ENCODE peak calls at places on chromosomes 4 and X, in ten cellular contexts. One of them, this sample, is unnamed.
A peak's percentile ranks its signal among the peaks of the same experiment; 100 is the strongest.

GRCh38 chrX:129759576-129760061 is 20.1 kb upstream of the SASH3 start:
- DNase-seq in A549: no peak
- DNase-seq in lower lobe of right lung: peak; percentile 60
- DNase-seq in K562: peak; percentile 38
- DNase-seq in brain microvascular endothelial cell: peak; percentile 57
- DNase-seq in astrocyte of the spinal cord: peak; percentile 89
- DNase-seq in OCI-LY7: no peak
- DNase-seq in AG09309: peak; percentile 62
- DNase-seq in IMR-90: peak; percentile 83
- DNase-seq in fibroblast of the aortic adventitia: peak; percentile 84
- DNase-seq in this sample: peak; percentile 32

GRCh38 chr4:152591361-152591760 is 55.5 kb upstream of the FBXW7 start:
- DNase-seq in A549: no peak
- DNase-seq in lower lobe of right lung: peak; percentile 60
- DNase-seq in K562: no peak
- DNase-seq in brain microvascular endothelial cell: peak; percentile 16
- DNase-seq in astrocyte of the spinal cord: peak; percentile 33
- DNase-seq in OCI-LY7: no peak
- DNase-seq in AG09309: no peak
- DNase-seq in IMR-90: peak; percentile 11
- DNase-seq in fibroblast of the aortic adventitia: peak; percentile 18
- DNase-seq in this sample: no peak

GRCh38 chrX:153582896-153583295 is 16.0 kb downstream of the CCNQ start:
- DNase-seq in A549: no peak
- DNase-seq in lower lobe of right lung: peak; percentile 50
- DNase-seq in K562: peak; percentile 57
- DNase-seq in brain microvascular endothelial cell: no peak
- DNase-seq in astrocyte of the spinal cord: peak; percentile 16
- DNase-seq in OCI-LY7: peak; percentile 80
- DNase-seq in AG09309: no peak
- DNase-seq in IMR-90: peak; percentile 37
- DNase-seq in fibroblast of the aortic adventitia: no peak
- DNase-seq in this sample: peak; percentile 9

GRCh38 chr4:121462660-121463261 is 81.9 kb upstream of the QRFPR start:
- DNase-seq in A549: peak; percentile 8
- DNase-seq in lower lobe of right lung: no peak
- DNase-seq in K562: peak; percentile 18
- DNase-seq in brain microvascular endothelial cell: peak; percentile 60
- DNase-seq in astrocyte of the spinal cord: peak; percentile 72
- DNase-seq in OCI-LY7: peak; percentile 71
- DNase-seq in AG09309: peak; percentile 37
- DNase-seq in IMR-90: peak; percentile 61
- DNase-seq in fibroblast of the aortic adventitia: peak; percentile 86
- DNase-seq in this sample: peak; percentile 25

GRCh38 chr4:83535520-83535944 is 376 bp upstream of the GPAT3 start:
- DNase-seq in A549: peak; percentile 42
- DNase-seq in lower lobe of right lung: peak; percentile 60
- DNase-seq in K562: no peak
- DNase-seq in brain microvascular endothelial cell: peak; percentile 50
- DNase-seq in astrocyte of the spinal cord: peak; percentile 77
- DNase-seq in OCI-LY7: no peak
- DNase-seq in AG09309: no peak
- DNase-seq in IMR-90: peak; percentile 76
- DNase-seq in fibroblast of the aortic adventitia: peak; percentile 72
- DNase-seq in this sample: no peak

GRCh38 chr4:39348371-39349265 is 17.5 kb downstream of the RFC1 start:
- DNase-seq in A549: no peak
- DNase-seq in lower lobe of right lung: no peak
- DNase-seq in K562: peak; percentile 16
- DNase-seq in brain microvascular endothelial cell: peak; percentile 51
- DNase-seq in astrocyte of the spinal cord: peak; percentile 16
- DNase-seq in OCI-LY7: no peak
- DNase-seq in AG09309: no peak
- DNase-seq in IMR-90: peak; percentile 56
- DNase-seq in fibroblast of the aortic adventitia: peak; percentile 37
- DNase-seq in this sample: no peak

GRCh38 chr4:524196-524595 is 25.2 kb downstream of the PIGG start:
- DNase-seq in A549: no peak
- DNase-seq in lower lobe of right lung: no peak
- DNase-seq in K562: no peak
- DNase-seq in brain microvascular endothelial cell: no peak
- DNase-seq in astrocyte of the spinal cord: no peak
- DNase-seq in OCI-LY7: no peak
- DNase-seq in AG09309: no peak
- DNase-seq in IMR-90: no peak
- DNase-seq in fibroblast of the aortic adventitia: no peak
- DNase-seq in this sample: no peak

GRCh38 chr4:84966382-84967291 is at the start of gene WDFY3:
- DNase-seq in A549: peak; percentile 82
- DNase-seq in lower lobe of right lung: peak; percentile 85
- DNase-seq in K562: peak; percentile 76
- DNase-seq in brain microvascular endothelial cell: peak; percentile 89
- DNase-seq in astrocyte of the spinal cord: peak; percentile 89
- DNase-seq in OCI-LY7: no peak
- DNase-seq in AG09309: peak; percentile 69
- DNase-seq in IMR-90: peak; percentile 89
- DNase-seq in fibroblast of the aortic adventitia: peak; percentile 89
- DNase-seq in this sample: peak; percentile 70

GRCh38 chr4:15963001-15963451 is at the start of gene FGFBP2:
- DNase-seq in A549: peak; percentile 28
- DNase-seq in lower lobe of right lung: peak; percentile 59
- DNase-seq in K562: peak; percentile 11
- DNase-seq in brain microvascular endothelial cell: peak; percentile 63
- DNase-seq in astrocyte of the spinal cord: peak; percentile 43
- DNase-seq in OCI-LY7: peak; percentile 44
- DNase-seq in AG09309: peak; percentile 4
- DNase-seq in IMR-90: peak; percentile 44
- DNase-seq in fibroblast of the aortic adventitia: peak; percentile 36
- DNase-seq in this sample: no peak

GRCh38 chr4:96483308-96484030 is 643.6 kb downstream of the PDHA2 start:
- DNase-seq in A549: no peak
- DNase-seq in lower lobe of right lung: no peak
- DNase-seq in K562: no peak
- DNase-seq in brain microvascular endothelial cell: no peak
- DNase-seq in astrocyte of the spinal cord: no peak
- DNase-seq in OCI-LY7: no peak
- DNase-seq in AG09309: no peak
- DNase-seq in IMR-90: no peak
- DNase-seq in fibroblast of the aortic adventitia: no peak
- DNase-seq in this sample: no peak
- H3K4me3 ChIP-seq in A549: no peak overlapping the region
- H3K4me3 ChIP-seq in lower lobe of right lung: no peak overlapping the region
- H3K4me3 ChIP-seq in K562: no peak overlapping the region
- H3K4me3 ChIP-seq in brain microvascular endothelial cell: no peak overlapping the region
- H3K4me3 ChIP-seq in astrocyte of the spinal cord: no peak overlapping the region
- H3K4me3 ChIP-seq in OCI-LY7: no peak overlapping the region
- H3K4me3 ChIP-seq in AG09309: no peak overlapping the region
- H3K4me3 ChIP-seq in IMR-90: no peak overlapping the region
- H3K4me3 ChIP-seq in fibroblast of the aortic adventitia: no peak overlapping the region
- H3K4me3 ChIP-seq in this sample: no peak overlapping the region

GRCh38 chr4:35463251-35463952 is 780.9 kb downstream of the ARAP2 start:
- DNase-seq in A549: no peak
- DNase-seq in lower lobe of right lung: peak; percentile 22
- DNase-seq in K562: no peak
- DNase-seq in brain microvascular endothelial cell: no peak
- DNase-seq in astrocyte of the spinal cord: no peak
- DNase-seq in OCI-LY7: no peak
- DNase-seq in AG09309: no peak
- DNase-seq in IMR-90: no peak
- DNase-seq in fibroblast of the aortic adventitia: no peak
- DNase-seq in this sample: no peak

GRCh38 chr4:35465096-35465495 is 779.2 kb downstream of the ARAP2 start:
- DNase-seq in A549: no peak
- DNase-seq in lower lobe of right lung: no peak
- DNase-seq in K562: no peak
- DNase-seq in brain microvascular endothelial cell: no peak
- DNase-seq in astrocyte of the spinal cord: no peak
- DNase-seq in OCI-LY7: no peak
- DNase-seq in AG09309: no peak
- DNase-seq in IMR-90: no peak
- DNase-seq in fibroblast of the aortic adventitia: no peak
- DNase-seq in this sample: no peak

GRCh38 chr4:35459045-35459444 is 785.3 kb downstream of the ARAP2 start:
- DNase-seq in A549: no peak
- DNase-seq in lower lobe of right lung: no peak
- DNase-seq in K562: no peak
- DNase-seq in brain microvascular endothelial cell: no peak
- DNase-seq in astrocyte of the spinal cord: no peak
- DNase-seq in OCI-LY7: no peak
- DNase-seq in AG09309: no peak
- DNase-seq in IMR-90: no peak
- DNase-seq in fibroblast of the aortic adventitia: no peak
- DNase-seq in this sample: no peak

DNA sequence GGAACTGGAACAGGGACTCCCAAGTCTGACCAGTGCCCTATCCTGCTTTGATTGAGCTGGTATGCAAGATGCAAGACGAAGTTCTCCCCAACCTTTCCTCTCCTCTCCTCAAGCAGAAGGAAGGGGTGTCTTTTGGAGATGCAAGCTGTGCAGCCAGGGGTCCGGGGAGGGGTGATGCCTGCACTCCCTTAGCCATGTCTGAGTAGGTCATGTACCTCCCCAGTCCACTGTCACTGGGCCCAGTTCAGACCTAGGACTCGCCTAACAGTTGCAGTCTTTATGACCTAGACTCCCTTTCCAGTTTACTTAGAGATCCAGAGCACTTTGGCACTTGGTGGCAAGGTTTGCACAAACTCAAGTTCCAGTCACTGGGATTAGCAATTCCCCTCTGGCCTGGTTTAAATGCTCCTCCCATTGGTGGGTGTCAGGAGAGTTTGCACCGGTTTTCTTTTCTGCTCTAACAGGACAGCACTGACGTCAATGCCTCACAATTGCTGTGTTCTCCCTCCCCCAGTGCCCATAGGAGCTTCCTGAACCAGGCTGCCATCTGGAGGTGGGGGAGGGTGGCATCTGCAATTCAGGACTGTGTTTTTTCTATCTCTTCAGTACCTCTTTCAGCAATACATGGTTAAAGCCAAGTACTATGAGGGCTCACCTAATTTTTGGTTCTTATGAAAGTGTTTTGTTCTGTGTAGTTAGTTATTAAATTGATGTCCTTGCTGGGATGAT is 782.2 kb downstream of the ARAP2 start:
- DNase-seq in A549: no peak
- DNase-seq in lower lobe of right lung: no peak
- DNase-seq in K562: no peak
- DNase-seq in brain microvascular endothelial cell: no peak
- DNase-seq in astrocyte of the spinal cord: no peak
- DNase-seq in OCI-LY7: no peak
- DNase-seq in AG09309: no peak
- DNase-seq in IMR-90: no peak
- DNase-seq in fibroblast of the aortic adventitia: no peak
- DNase-seq in this sample: no peak
- TF ChIP-seq CTCF in A549: no peak
- TF ChIP-seq CTCF in lower lobe of right lung: no peak
- TF ChIP-seq CTCF in K562: no peak
- TF ChIP-seq CTCF in brain microvascular endothelial cell: no peak
- TF ChIP-seq CTCF in astrocyte of the spinal cord: no peak
- TF ChIP-seq CTCF in OCI-LY7: no peak
- TF ChIP-seq CTCF in AG09309: no peak
- TF ChIP-seq CTCF in IMR-90: no peak
- TF ChIP-seq CTCF in fibroblast of the aortic adventitia: no peak
- TF ChIP-seq CTCF in this sample: no peak

GRCh38 chr4:5192271-5192670 is 141.0 kb downstream of the STK32B start:
- DNase-seq in A549: no peak
- DNase-seq in lower lobe of right lung: no peak
- DNase-seq in K562: no peak
- DNase-seq in brain microvascular endothelial cell: no peak
- DNase-seq in astrocyte of the spinal cord: no peak
- DNase-seq in OCI-LY7: no peak
- DNase-seq in AG09309: no peak
- DNase-seq in IMR-90: no peak
- DNase-seq in fibroblast of the aortic adventitia: no peak
- DNase-seq in this sample: no peak

GRCh38 chr4:5191831-5192230 is 140.6 kb downstream of the STK32B start:
- DNase-seq in A549: no peak
- DNase-seq in lower lobe of right lung: no peak
- DNase-seq in K562: no peak
- DNase-seq in brain microvascular endothelial cell: no peak
- DNase-seq in astrocyte of the spinal cord: no peak
- DNase-seq in OCI-LY7: no peak
- DNase-seq in AG09309: no peak
- DNase-seq in IMR-90: no peak
- DNase-seq in fibroblast of the aortic adventitia: no peak
- DNase-seq in this sample: no peak

GRCh38 chr4:5186584-5187170 is 135.4 kb downstream of the STK32B start:
- DNase-seq in A549: no peak
- DNase-seq in lower lobe of right lung: no peak
- DNase-seq in K562: no peak
- DNase-seq in brain microvascular endothelial cell: no peak
- DNase-seq in astrocyte of the spinal cord: no peak
- DNase-seq in OCI-LY7: peak; percentile 2
- DNase-seq in AG09309: no peak
- DNase-seq in IMR-90: no peak
- DNase-seq in fibroblast of the aortic adventitia: no peak
- DNase-seq in this sample: no peak
- H3K4me3 ChIP-seq in A549: no peak overlapping the region
- H3K4me3 ChIP-seq in lower lobe of right lung: no peak overlapping the region
- H3K4me3 ChIP-seq in K562: no peak overlapping the region
- H3K4me3 ChIP-seq in brain microvascular endothelial cell: no peak overlapping the region
- H3K4me3 ChIP-seq in astrocyte of the spinal cord: no peak overlapping the region
- H3K4me3 ChIP-seq in OCI-LY7: no peak overlapping the region
- H3K4me3 ChIP-seq in AG09309: no peak overlapping the region
- H3K4me3 ChIP-seq in IMR-90: no peak overlapping the region
- H3K4me3 ChIP-seq in fibroblast of the aortic adventitia: no peak overlapping the region
- H3K4me3 ChIP-seq in this sample: no peak overlapping the region

GRCh38 chr4:113695328-113696169 is 66.0 kb downstream of the CAMK2D start:
- DNase-seq in A549: no peak
- DNase-seq in lower lobe of right lung: no peak
- DNase-seq in K562: no peak
- DNase-seq in brain microvascular endothelial cell: peak; percentile 85
- DNase-seq in astrocyte of the spinal cord: no peak
- DNase-seq in OCI-LY7: no peak
- DNase-seq in AG09309: no peak
- DNase-seq in IMR-90: peak; percentile 88
- DNase-seq in fibroblast of the aortic adventitia: peak; percentile 66
- DNase-seq in this sample: no peak

GRCh38 chr4:113701156-113701555 is 60.4 kb downstream of the CAMK2D start:
- DNase-seq in A549: no peak
- DNase-seq in lower lobe of right lung: no peak
- DNase-seq in K562: no peak
- DNase-seq in brain microvascular endothelial cell: no peak
- DNase-seq in astrocyte of the spinal cord: no peak
- DNase-seq in OCI-LY7: no peak
- DNase-seq in AG09309: no peak
- DNase-seq in IMR-90: no peak
- DNase-seq in fibroblast of the aortic adventitia: peak; percentile 48
- DNase-seq in this sample: no peak

GRCh38 chr4:113699772-113700171 is 61.8 kb downstream of the CAMK2D start:
- DNase-seq in A549: no peak
- DNase-seq in lower lobe of right lung: no peak
- DNase-seq in K562: no peak
- DNase-seq in brain microvascular endothelial cell: no peak
- DNase-seq in astrocyte of the spinal cord: no peak
- DNase-seq in OCI-LY7: no peak
- DNase-seq in AG09309: no peak
- DNase-seq in IMR-90: peak; percentile 76
- DNase-seq in fibroblast of the aortic adventitia: peak; percentile 23
- DNase-seq in this sample: no peak

GRCh38 chr4:113697429-113697828 is 64.1 kb downstream of the CAMK2D start:
- DNase-seq in A549: no peak
- DNase-seq in lower lobe of right lung: no peak
- DNase-seq in K562: no peak
- DNase-seq in brain microvascular endothelial cell: no peak
- DNase-seq in astrocyte of the spinal cord: no peak
- DNase-seq in OCI-LY7: no peak
- DNase-seq in AG09309: no peak
- DNase-seq in IMR-90: no peak
- DNase-seq in fibroblast of the aortic adventitia: no peak
- DNase-seq in this sample: no peak

GRCh38 chr4:113700602-113701150 is 60.9 kb downstream of the CAMK2D start:
- DNase-seq in A549: no peak
- DNase-seq in lower lobe of right lung: no peak
- DNase-seq in K562: no peak
- DNase-seq in brain microvascular endothelial cell: no peak
- DNase-seq in astrocyte of the spinal cord: no peak
- DNase-seq in OCI-LY7: no peak
- DNase-seq in AG09309: no peak
- DNase-seq in IMR-90: no peak
- DNase-seq in fibroblast of the aortic adventitia: no peak
- DNase-seq in this sample: no peak
- TF ChIP-seq CTCF in A549: no peak
- TF ChIP-seq CTCF in lower lobe of right lung: no peak
- TF ChIP-seq CTCF in K562: no peak
- TF ChIP-seq CTCF in brain microvascular endothelial cell: no peak
- TF ChIP-seq CTCF in astrocyte of the spinal cord: no peak
- TF ChIP-seq CTCF in OCI-LY7: no peak
- TF ChIP-seq CTCF in AG09309: no peak
- TF ChIP-seq CTCF in IMR-90: no peak
- TF ChIP-seq CTCF in fibroblast of the aortic adventitia: no peak
- TF ChIP-seq CTCF in this sample: no peak

This sample was measured in kidney epithelial cell.